ENCODE peak calls at places on chromosomes 1 and 21, in eight cellular contexts. One of them, this sample, is unnamed.

GRCh38 chr1:116375884-116376733 is 3.1 kb downstream of the ATP1A1 start:
- DNase-seq in fibroblast of pulmonary artery: peak; percentile 85
- DNase-seq in cardiac muscle cell: peak; percentile 69
- DNase-seq in IMR-90: peak; percentile 68
- DNase-seq in AG09319: no peak
- DNase-seq in AG04450: no peak
- DNase-seq in A549: peak; percentile 46
- DNase-seq in choroid plexus epithelial cell: peak; percentile 76
- DNase-seq in this sample: peak; percentile 59

GRCh38 chr1:168114845-168115244 is 21.9 kb downstream of the GPR161 start:
- DNase-seq in fibroblast of pulmonary artery: peak; percentile 57
- DNase-seq in cardiac muscle cell: no peak
- DNase-seq in IMR-90: no peak
- DNase-seq in AG09319: no peak
- DNase-seq in AG04450: no peak
- DNase-seq in A549: no peak
- DNase-seq in choroid plexus epithelial cell: no peak
- DNase-seq in this sample: no peak

GRCh38 chr1:193479187-193479586 is 292.8 kb upstream of the B3GALT2 start:
- DNase-seq in fibroblast of pulmonary artery: no peak
- DNase-seq in cardiac muscle cell: no peak
- DNase-seq in IMR-90: no peak
- DNase-seq in AG09319: no peak
- DNase-seq in AG04450: no peak
- DNase-seq in A549: no peak
- DNase-seq in choroid plexus epithelial cell: no peak
- DNase-seq in this sample: no peak

GRCh38 chr1:9689011-9689706 is 37.6 kb downstream of the PIK3CD start:
- DNase-seq in fibroblast of pulmonary artery: peak; percentile 68
- DNase-seq in cardiac muscle cell: peak; percentile 91
- DNase-seq in IMR-90: peak; percentile 52
- DNase-seq in AG09319: no peak
- DNase-seq in AG04450: no peak
- DNase-seq in A549: peak; percentile 61
- DNase-seq in choroid plexus epithelial cell: peak; percentile 67
- DNase-seq in this sample: peak; percentile 28

GRCh38 chr1:233730809-233731208 is 116.9 kb downstream of the KCNK1 start:
- DNase-seq in fibroblast of pulmonary artery: no peak
- DNase-seq in cardiac muscle cell: no peak
- DNase-seq in IMR-90: no peak
- DNase-seq in AG09319: no peak
- DNase-seq in AG04450: no peak
- DNase-seq in A549: no peak
- DNase-seq in choroid plexus epithelial cell: no peak
- DNase-seq in this sample: no peak

GRCh38 chr21:24118738-24119470 is 1488.4 kb downstream of the MRPL39 start:
- DNase-seq in fibroblast of pulmonary artery: peak; percentile 1
- DNase-seq in cardiac muscle cell: no peak
- DNase-seq in IMR-90: peak; percentile 65
- DNase-seq in AG09319: no peak
- DNase-seq in AG04450: no peak
- DNase-seq in A549: no peak
- DNase-seq in choroid plexus epithelial cell: peak; percentile 1
- DNase-seq in this sample: no peak

GRCh38 chr21:21806711-21807597 is 808.7 kb downstream of the NCAM2 start:
- DNase-seq in fibroblast of pulmonary artery: no peak
- DNase-seq in cardiac muscle cell: no peak
- DNase-seq in IMR-90: no peak
- DNase-seq in AG09319: no peak
- DNase-seq in AG04450: no peak
- DNase-seq in A549: no peak
- DNase-seq in choroid plexus epithelial cell: no peak
- DNase-seq in this sample: no peak

GRCh38 chr1:160219062-160219929 is 14.1 kb downstream of the PEA15 start:
- DNase-seq in fibroblast of pulmonary artery: peak; percentile 80
- DNase-seq in cardiac muscle cell: peak; percentile 67
- DNase-seq in IMR-90: peak; percentile 80
- DNase-seq in AG09319: peak; percentile 49
- DNase-seq in AG04450: peak; percentile 55
- DNase-seq in A549: peak; percentile 70
- DNase-seq in choroid plexus epithelial cell: peak; percentile 82
- DNase-seq in this sample: no peak

GRCh38 chr1:89302697-89303332 is 30.2 kb upstream of the GBP5 start:
- DNase-seq in fibroblast of pulmonary artery: no peak
- DNase-seq in cardiac muscle cell: no peak
- DNase-seq in IMR-90: no peak
- DNase-seq in AG09319: no peak
- DNase-seq in AG04450: no peak
- DNase-seq in A549: no peak
- DNase-seq in choroid plexus epithelial cell: no peak
- DNase-seq in this sample: no peak

DNA sequence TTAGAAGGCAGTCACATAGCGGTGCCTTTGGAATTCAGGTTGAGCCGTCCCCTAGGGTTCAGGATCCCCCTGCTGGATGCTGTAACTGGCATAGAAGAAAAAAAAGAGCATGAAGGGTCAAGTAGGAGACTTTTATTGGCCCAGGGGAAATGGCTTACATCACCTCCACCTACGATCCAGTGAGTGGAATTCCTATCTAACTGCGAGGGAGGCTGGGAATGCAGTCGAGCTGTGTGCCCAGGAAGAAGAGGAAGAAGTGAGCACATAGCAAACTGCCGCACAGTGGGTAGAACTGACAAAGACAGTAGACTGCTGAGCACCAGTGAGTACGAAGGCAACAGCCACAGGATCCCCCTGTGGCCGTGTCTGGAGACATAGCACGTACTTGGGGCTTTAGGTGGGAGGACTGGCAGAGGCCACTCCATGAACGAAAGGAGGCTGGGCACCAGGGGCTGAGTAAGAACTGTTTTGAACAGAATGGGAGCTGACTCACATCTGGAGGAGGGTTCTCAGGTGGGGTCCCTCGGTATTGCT is 79.2 kb downstream of the RNF220 start:
- DNase-seq in fibroblast of pulmonary artery: peak; percentile 72
- DNase-seq in cardiac muscle cell: no peak
- DNase-seq in IMR-90: no peak
- DNase-seq in AG09319: no peak
- DNase-seq in AG04450: no peak
- DNase-seq in A549: no peak
- DNase-seq in choroid plexus epithelial cell: peak; percentile 49
- DNase-seq in this sample: no peak
- TF ChIP-seq CTCF in fibroblast of pulmonary artery: no peak
- TF ChIP-seq CTCF in cardiac muscle cell: no peak
- TF ChIP-seq CTCF in IMR-90: no peak
- TF ChIP-seq CTCF in AG09319: no peak
- TF ChIP-seq CTCF in AG04450: no peak
- TF ChIP-seq CTCF in A549: no peak
- TF ChIP-seq CTCF in choroid plexus epithelial cell: peak; percentile 11
- TF ChIP-seq CTCF in this sample: no peak

GRCh38 chr1:83857705-83858104 is 141.2 kb downstream of the TTLL7 start:
- DNase-seq in fibroblast of pulmonary artery: no peak
- DNase-seq in cardiac muscle cell: no peak
- DNase-seq in IMR-90: no peak
- DNase-seq in AG09319: no peak
- DNase-seq in AG04450: no peak
- DNase-seq in A549: no peak
- DNase-seq in choroid plexus epithelial cell: no peak
- DNase-seq in this sample: no peak

GRCh38 chr1:83856381-83856780 is 142.6 kb downstream of the TTLL7 start:
- DNase-seq in fibroblast of pulmonary artery: no peak
- DNase-seq in cardiac muscle cell: no peak
- DNase-seq in IMR-90: no peak
- DNase-seq in AG09319: no peak
- DNase-seq in AG04450: no peak
- DNase-seq in A549: no peak
- DNase-seq in choroid plexus epithelial cell: no peak
- DNase-seq in this sample: no peak

GRCh38 chr1:83857108-83857507 is 141.8 kb downstream of the TTLL7 start:
- DNase-seq in fibroblast of pulmonary artery: peak; percentile 46
- DNase-seq in cardiac muscle cell: peak; percentile 30
- DNase-seq in IMR-90: peak; percentile 28
- DNase-seq in AG09319: peak; percentile 10
- DNase-seq in AG04450: no peak
- DNase-seq in A549: peak; percentile 6
- DNase-seq in choroid plexus epithelial cell: peak; percentile 63
- DNase-seq in this sample: peak; percentile 26

DNA sequence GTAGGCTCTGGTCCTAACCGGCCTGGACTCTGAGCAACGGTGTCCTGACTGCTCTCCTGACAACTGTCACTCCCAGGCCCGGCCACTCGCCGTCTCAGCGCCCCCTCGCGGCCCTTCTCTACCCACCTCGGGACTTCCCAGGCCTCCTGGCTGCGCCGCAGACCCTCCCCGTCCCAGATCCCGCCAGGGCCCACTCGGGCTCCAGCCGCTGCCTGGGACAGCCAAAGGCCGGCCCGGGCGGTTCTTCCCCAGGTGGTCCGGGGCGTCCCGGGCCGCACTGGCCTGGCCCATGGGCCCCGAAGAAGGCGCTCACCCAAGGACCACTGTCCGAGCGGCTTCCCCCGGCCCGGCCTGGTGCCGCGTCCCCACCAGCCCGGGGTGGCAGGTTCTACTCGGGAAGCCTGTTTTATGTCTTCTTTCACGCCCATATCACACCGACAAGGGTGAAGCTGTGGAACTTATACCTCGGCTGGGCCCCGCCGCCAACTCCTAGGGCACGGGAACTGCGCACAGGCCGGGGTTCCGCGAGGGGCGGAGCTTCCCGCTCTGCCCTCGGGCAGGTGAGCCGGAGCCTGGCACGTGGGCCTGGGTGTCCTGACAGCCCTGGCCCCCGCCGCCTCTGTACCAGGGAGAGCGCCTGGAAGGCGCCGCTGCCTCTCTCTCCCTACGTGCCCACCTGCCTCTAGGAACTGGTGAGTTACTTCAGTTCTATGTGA is 138.3 kb downstream of the TTLL7 start:
- DNase-seq in fibroblast of pulmonary artery: peak; percentile 45
- DNase-seq in cardiac muscle cell: peak; percentile 69
- DNase-seq in IMR-90: no peak
- DNase-seq in AG09319: no peak
- DNase-seq in AG04450: no peak
- DNase-seq in A549: peak; percentile 68
- DNase-seq in choroid plexus epithelial cell: peak; percentile 42
- DNase-seq in this sample: no peak
- TF ChIP-seq CTCF in fibroblast of pulmonary artery: peak; percentile 57
- TF ChIP-seq CTCF in cardiac muscle cell: peak; percentile 83
- TF ChIP-seq CTCF in IMR-90: peak; percentile 23
- TF ChIP-seq CTCF in AG09319: peak; percentile 9
- TF ChIP-seq CTCF in AG04450: peak; percentile 57
- TF ChIP-seq CTCF in A549: peak; percentile 61
- TF ChIP-seq CTCF in choroid plexus epithelial cell: peak; percentile 78
- TF ChIP-seq CTCF in this sample: peak; percentile 33

GRCh38 chr1:54545916-54546635 is 2.0 kb upstream of the ACOT11 start:
- DNase-seq in fibroblast of pulmonary artery: no peak
- DNase-seq in cardiac muscle cell: no peak
- DNase-seq in IMR-90: no peak
- DNase-seq in AG09319: no peak
- DNase-seq in AG04450: no peak
- DNase-seq in A549: no peak
- DNase-seq in choroid plexus epithelial cell: no peak
- DNase-seq in this sample: no peak

GRCh38 chr1:54540891-54541290 is 7.1 kb upstream of the ACOT11 start:
- DNase-seq in fibroblast of pulmonary artery: no peak
- DNase-seq in cardiac muscle cell: no peak
- DNase-seq in IMR-90: no peak
- DNase-seq in AG09319: no peak
- DNase-seq in AG04450: no peak
- DNase-seq in A549: no peak
- DNase-seq in choroid plexus epithelial cell: no peak
- DNase-seq in this sample: no peak

GRCh38 chr1:54543729-54544496 is 4.1 kb upstream of the ACOT11 start:
- DNase-seq in fibroblast of pulmonary artery: peak; percentile 66
- DNase-seq in cardiac muscle cell: no peak
- DNase-seq in IMR-90: peak; percentile 84
- DNase-seq in AG09319: no peak
- DNase-seq in AG04450: no peak
- DNase-seq in A549: no peak
- DNase-seq in choroid plexus epithelial cell: peak; percentile 78
- DNase-seq in this sample: no peak

GRCh38 chr1:54542962-54543539 is 5.0 kb upstream of the ACOT11 start:
- DNase-seq in fibroblast of pulmonary artery: peak; percentile 60
- DNase-seq in cardiac muscle cell: no peak
- DNase-seq in IMR-90: peak; percentile 35
- DNase-seq in AG09319: no peak
- DNase-seq in AG04450: no peak
- DNase-seq in A549: peak; percentile 19
- DNase-seq in choroid plexus epithelial cell: peak; percentile 33
- DNase-seq in this sample: no peak

DNA sequence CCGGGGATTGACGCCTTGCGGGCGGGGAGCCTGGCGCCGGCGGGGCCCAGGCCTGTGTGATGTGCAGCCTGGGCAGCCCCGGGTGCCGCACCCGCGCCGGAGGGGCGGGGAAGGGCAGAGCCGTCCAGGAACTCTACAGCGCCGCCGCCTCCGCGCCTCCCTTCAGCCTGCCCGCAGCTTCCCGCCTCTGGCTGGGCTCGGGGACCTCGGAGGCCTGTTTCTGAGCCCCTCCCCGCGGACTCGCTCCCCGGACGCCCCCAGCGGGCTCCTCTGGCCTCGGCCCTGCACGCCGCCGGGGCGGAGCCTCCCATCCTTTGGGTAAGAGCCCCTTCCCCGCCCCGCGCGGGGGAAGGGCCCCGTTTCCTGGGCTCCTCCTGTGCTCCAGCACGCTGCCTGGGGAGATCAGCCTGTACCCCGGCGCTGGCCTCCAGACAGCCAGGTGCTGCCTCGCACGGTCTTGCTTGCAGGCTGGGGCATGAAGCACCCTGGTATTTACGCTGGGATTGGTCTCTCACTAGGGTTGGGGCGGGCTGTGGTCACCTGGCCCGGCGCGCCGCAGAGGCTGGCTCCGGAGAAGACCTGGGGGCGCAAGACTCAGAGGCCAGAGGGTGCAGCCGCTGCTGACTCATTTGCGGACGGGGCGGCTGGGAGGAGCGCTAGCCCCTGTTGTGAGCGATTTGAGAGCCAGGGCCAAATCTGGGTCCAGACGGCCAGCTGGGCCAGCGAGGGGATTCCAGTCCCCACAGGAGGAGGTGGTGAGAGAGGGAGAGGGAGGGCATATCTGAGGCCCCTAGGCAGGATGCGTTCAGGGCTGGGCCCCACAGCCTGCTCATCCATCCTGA is 5.7 kb upstream of the ACOT11 start:
- DNase-seq in fibroblast of pulmonary artery: peak; percentile 57
- DNase-seq in cardiac muscle cell: peak; percentile 79
- DNase-seq in IMR-90: peak; percentile 50
- DNase-seq in AG09319: no peak
- DNase-seq in AG04450: no peak
- DNase-seq in A549: peak; percentile 76
- DNase-seq in choroid plexus epithelial cell: peak; percentile 83
- DNase-seq in this sample: no peak
- TF ChIP-seq CTCF in fibroblast of pulmonary artery: no peak
- TF ChIP-seq CTCF in cardiac muscle cell: no peak
- TF ChIP-seq CTCF in IMR-90: peak; percentile 17
- TF ChIP-seq CTCF in AG09319: no peak
- TF ChIP-seq CTCF in AG04450: peak; percentile 20
- TF ChIP-seq CTCF in A549: no peak
- TF ChIP-seq CTCF in choroid plexus epithelial cell: peak; percentile 9
- TF ChIP-seq CTCF in this sample: peak; percentile 27

DNA sequence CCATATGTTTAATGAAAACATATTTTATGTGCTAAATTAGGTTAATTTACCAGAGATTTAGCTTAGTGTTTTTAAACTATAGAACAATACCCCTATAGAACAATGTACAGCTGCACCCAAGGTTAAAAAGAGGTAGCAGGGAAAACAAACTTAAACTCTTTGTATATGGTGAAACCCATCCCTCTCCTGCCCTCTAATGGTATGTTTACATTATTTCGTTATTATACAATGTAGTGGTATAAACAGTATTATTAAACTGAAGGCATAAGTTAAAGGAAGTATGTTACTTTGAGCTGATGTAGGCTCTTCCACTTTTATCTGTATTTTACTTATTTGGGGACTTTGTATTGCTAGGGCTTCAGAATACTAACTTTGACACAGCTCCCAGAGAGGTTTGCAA is 16.7 kb upstream of the ZYG11A start:
- DNase-seq in fibroblast of pulmonary artery: peak; percentile 30
- DNase-seq in cardiac muscle cell: no peak
- DNase-seq in IMR-90: peak; percentile 34
- DNase-seq in AG09319: no peak
- DNase-seq in AG04450: no peak
- DNase-seq in A549: no peak
- DNase-seq in choroid plexus epithelial cell: peak; percentile 30
- DNase-seq in this sample: no peak
- TF ChIP-seq CTCF in fibroblast of pulmonary artery: peak; percentile 36
- TF ChIP-seq CTCF in cardiac muscle cell: peak; percentile 13
- TF ChIP-seq CTCF in IMR-90: peak; percentile 40
- TF ChIP-seq CTCF in AG09319: no peak
- TF ChIP-seq CTCF in AG04450: peak; percentile 35
- TF ChIP-seq CTCF in A549: peak; percentile 37
- TF ChIP-seq CTCF in choroid plexus epithelial cell: peak; percentile 36
- TF ChIP-seq CTCF in this sample: peak; percentile 47